ENCODE peak calls at places on chromosome 20, in six cellular contexts. W, E, I, S, L and N are unnamed samples.

GRCh38 chr20:63309261-63310071 is 16.5 kb downstream of the COL20A1 start:
- DNase-seq in W (peak), E (no peak), I (peak), S (peak), L (peak), N (peak)

GRCh38 chr20:4062721-4063606 is 47.6 kb upstream of the RNF24 start:
- DNase-seq in W (no peak), E (no peak), I (no peak), S (no peak), L (no peak), N (no peak)

GRCh38 chr20:36259177-36259835 is 23.0 kb downstream of the AAR2 start:
- DNase-seq in W (no peak), E (no peak), I (no peak), S (no peak), L (no peak), N (no peak)

GRCh38 chr20:24816907-24817306 is 132.2 kb upstream of the CST7 start:
- DNase-seq in W (no peak), E (no peak), I (no peak), S (no peak), L (no peak), N (no peak)

GRCh38 chr20:52493177-52493711 is 301.7 kb upstream of the ZFP64 start:
- DNase-seq in W (peak), E (no peak), I (no peak), S (peak), L (peak), N (peak)

GRCh38 chr20:21396045-21396893 is 1.1 kb downstream of the NKX2-4 start:
- DNase-seq in W (no peak), E (no peak), I (no peak), S (no peak), L (peak), N (no peak)

GRCh38 chr20:2693286-2693995 is 861 bp downstream of the EBF4 start:
- DNase-seq in W (peak), E (no peak), I (peak), S (peak), L (no peak), N (peak)

GRCh38 chr20:5996765-5997164 is 46.3 kb downstream of the MCM8 start:
- DNase-seq in W (peak), E (no peak), I (no peak), S (no peak), L (no peak), N (no peak)

GRCh38 chr20:51036827-51037229 is 13.9 kb upstream of the KCNG1 start:
- DNase-seq in W (no peak), E (peak), I (no peak), S (no peak), L (peak), N (no peak)